ENCODE peak calls at places on chromosomes 6 and 20, in nine cellular contexts. O, Q, U, X, C, G, I, W and D are unnamed samples. For H3K4me1, the result is how much of the 10 kb centered on the place peaks cover.

GRCh38 chr20:63553933-63554290 is at the start of gene FNDC11:
- DNase-seq in O (no peak), Q (peak), U (no peak), X (no peak), C (no peak), G (no peak), I (peak), W (peak), D (peak)

GRCh38 chr6:75287424-75287823 is 2.8 kb upstream of the TMEM30A start:
- DNase-seq in O (no peak), Q (no peak), U (no peak), X (no peak), C (no peak), G (no peak), I (no peak), W (no peak), D (no peak)

GRCh38 chr20:48051810-48052491 is 266.7 kb upstream of the SULF2 start:
- DNase-seq in O (no peak), Q (no peak), U (no peak), X (no peak), C (no peak), G (no peak), I (no peak), W (no peak), D (no peak)

GRCh38 chr20:6265204-6265904 is 142.5 kb upstream of the FERMT1 start:
- DNase-seq in O (no peak), Q (no peak), U (no peak), X (no peak), C (peak), G (no peak), I (peak), W (no peak), D (no peak)

GRCh38 chr6:113596907-113597583 is 260.1 kb upstream of the MARCKS start:
- DNase-seq in O (peak), Q (no peak), U (no peak), X (no peak), C (no peak), G (no peak), I (peak), W (no peak), D (no peak)

GRCh38 chr6:119090256-119090655 is 11.8 kb upstream of the FAM184A start:
- DNase-seq in O (no peak), Q (no peak), U (no peak), X (no peak), C (no peak), G (no peak), I (peak), W (no peak), D (no peak)

GRCh38 chr20:48722002-48722731 is 105.6 kb downstream of the PREX1 start:
- DNase-seq in O (no peak), Q (no peak), U (no peak), X (peak), C (no peak), G (no peak), I (no peak), W (no peak), D (no peak)

GRCh38 chr6:161835426-161836029 is 561.7 kb upstream of the AGPAT4 start:
- DNase-seq in O (no peak), Q (no peak), U (no peak), X (no peak), C (no peak), G (no peak), I (no peak), W (no peak), D (no peak)

GRCh38 chr20:64079273-64080012 is at the start of gene RGS19:
- DNase-seq in O (peak), Q (peak), U (no peak), X (peak), C (peak), G (peak), I (peak), W (peak), D (peak)

GRCh38 chr6:128327890-128328289 is 192.5 kb downstream of the PTPRK start:
- DNase-seq in O (peak), Q (peak), U (no peak), X (no peak), C (peak), G (peak), I (peak), W (peak), D (no peak)

GRCh38 chr6:79056226-79056625 is 21.8 kb downstream of the PHIP start:
- DNase-seq in O (no peak), Q (no peak), U (no peak), X (no peak), C (no peak), G (no peak), I (no peak), W (no peak), D (no peak)

GRCh38 chr6:64988148-64988547 is 718.9 kb downstream of the EYS start:
- DNase-seq in O (no peak), Q (no peak), U (no peak), X (no peak), C (peak), G (no peak), I (no peak), W (no peak), D (no peak)

GRCh38 chr20:6660441-6660840 is 107.0 kb upstream of the BMP2 start:
- DNase-seq in O (peak), Q (no peak), U (no peak), X (no peak), C (no peak), G (peak), I (no peak), W (no peak), D (peak)

GRCh38 chr20:37918035-37918434 is 15.1 kb downstream of the VSTM2L start:
- DNase-seq in O (no peak), Q (no peak), U (no peak), X (no peak), C (no peak), G (no peak), I (no peak), W (no peak), D (no peak)

GRCh38 chr6:145736854-145737181 is 1.5 kb upstream of the EPM2A start:
- DNase-seq in O (peak), Q (no peak), U (no peak), X (no peak), C (no peak), G (no peak), I (peak), W (no peak), D (no peak)

GRCh38 chr20:37414133-37414532 is 68.2 kb downstream of the SRC start:
- DNase-seq in O (no peak), Q (no peak), U (no peak), X (no peak), C (no peak), G (peak), I (no peak), W (no peak), D (no peak)

GRCh38 chr20:22341508-22341907 is 242.9 kb downstream of the FOXA2 start:
- DNase-seq in O (no peak), Q (no peak), U (no peak), X (no peak), C (peak), G (no peak), I (no peak), W (no peak), D (no peak)

GRCh38 chr6:165811512-165811911 is 148.5 kb upstream of the PDE10A start:
- DNase-seq in O (no peak), Q (no peak), U (no peak), X (no peak), C (no peak), G (no peak), I (no peak), W (no peak), D (no peak)

GRCh38 chr6:130505808-130506207 is 140.0 kb downstream of the TMEM200A start:
- DNase-seq in O (no peak), Q (no peak), U (no peak), X (no peak), C (no peak), G (no peak), I (no peak), W (no peak), D (no peak)

GRCh38 chr20:9344080-9344920 is 170.1 kb upstream of the LAMP5 start:
- DNase-seq in O (no peak), Q (no peak), U (no peak), X (no peak), C (no peak), G (no peak), I (no peak), W (no peak), D (no peak)

GRCh38 chr20:50196248-50196647 is 5.6 kb downstream of the CEBPB start:
- DNase-seq in O (no peak), Q (no peak), U (no peak), X (no peak), C (peak), G (no peak), I (no peak), W (no peak), D (no peak)

GRCh38 chr6:328184-328670 is 35.9 kb downstream of the DUSP22 start:
- DNase-seq in O (no peak), Q (no peak), U (no peak), X (peak), C (no peak), G (no peak), I (no peak), W (no peak), D (no peak)

GRCh38 chr6:56343295-56343694 is 95.9 kb upstream of the COL21A1 start:
- DNase-seq in O (no peak), Q (no peak), U (no peak), X (no peak), C (no peak), G (no peak), I (no peak), W (no peak), D (no peak)

GRCh38 chr20:3277686-3278465 is 38.9 kb upstream of the SLC4A11 start:
- DNase-seq in O (no peak), Q (no peak), U (no peak), X (no peak), C (no peak), G (no peak), I (no peak), W (no peak), D (no peak)

GRCh38 chr20:3275966-3276365 is 37.0 kb upstream of the SLC4A11 start:
- DNase-seq in O (no peak), Q (no peak), U (no peak), X (no peak), C (no peak), G (no peak), I (no peak), W (no peak), D (no peak)

GRCh38 chr20:3273371-3273770 is 34.4 kb upstream of the SLC4A11 start:
- DNase-seq in O (no peak), Q (no peak), U (no peak), X (no peak), C (no peak), G (no peak), I (no peak), W (no peak), D (no peak)

GRCh38 chr20:3275064-3275935 is 36.3 kb upstream of the SLC4A11 start:
- DNase-seq in O (no peak), Q (no peak), U (no peak), X (no peak), C (no peak), G (no peak), I (no peak), W (no peak), D (no peak)

DNA sequence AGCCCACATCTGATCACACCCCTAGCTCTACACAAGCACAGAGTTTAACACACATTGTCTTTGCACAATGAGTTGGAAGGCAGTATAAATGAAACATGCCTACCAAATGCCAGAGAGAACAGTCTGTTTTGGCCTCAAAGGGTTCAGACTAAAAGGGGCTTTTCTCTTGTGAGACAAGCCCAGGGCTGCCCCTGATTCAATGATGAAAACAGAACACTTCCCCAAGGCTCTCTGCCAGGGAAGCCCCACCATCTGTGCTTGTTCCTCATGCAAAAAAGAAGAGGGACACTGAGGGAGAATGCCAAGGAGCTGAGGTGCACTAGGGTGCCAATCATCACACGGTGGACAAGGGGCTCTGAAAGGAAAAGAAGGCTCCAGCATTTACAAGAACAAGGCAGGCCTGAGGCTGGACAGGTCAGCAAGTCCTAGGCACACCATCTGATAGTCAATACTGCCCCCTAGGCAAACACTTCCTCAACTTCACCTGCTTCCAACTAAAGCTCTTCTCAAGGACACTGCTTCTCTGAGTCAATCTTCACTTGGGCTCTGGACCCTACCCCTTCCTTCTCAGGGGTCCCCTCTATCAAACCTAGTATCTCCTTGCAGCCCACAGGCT is 37.5 kb upstream of the SLC4A11 start:
- DNase-seq in O (peak), Q (no peak), U (no peak), X (no peak), C (peak), G (no peak), I (peak), W (peak), D (no peak)
- TF ChIP-seq CTCF in O (no peak), Q (no peak), U (no peak), X (no peak), C (peak), G (no peak), I (peak), W (peak), D (no peak)

DNA sequence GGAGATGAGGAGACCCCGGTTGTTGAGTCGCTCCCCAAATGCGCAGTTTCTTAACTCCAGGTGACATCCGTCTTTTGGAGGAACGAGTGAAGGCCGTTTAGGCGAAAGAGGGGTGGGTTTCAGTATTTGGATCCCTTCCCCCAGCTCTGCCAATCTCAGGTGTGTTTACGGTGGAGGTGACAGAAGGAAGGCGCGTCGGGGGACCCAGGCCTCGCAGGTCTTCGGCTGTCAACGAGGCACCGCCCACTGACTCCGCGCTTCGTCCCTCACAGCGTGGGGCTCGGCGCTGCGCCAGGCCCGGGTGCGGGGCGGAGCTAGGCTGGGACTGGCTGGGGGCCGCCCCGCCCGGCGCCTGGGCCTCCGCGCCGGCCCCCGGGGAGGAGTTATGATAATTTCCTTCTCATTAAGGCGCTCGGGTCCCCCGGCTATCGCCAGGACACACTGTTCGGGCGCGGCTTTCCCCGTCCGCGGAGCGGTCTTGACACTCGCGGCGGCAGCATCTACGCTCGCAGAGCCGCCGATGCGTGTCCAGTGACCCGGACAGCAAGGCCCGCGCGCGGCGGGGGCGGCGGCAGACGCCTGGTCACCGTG is at the start of gene TFAP2C:
- DNase-seq in O (peak), Q (no peak), U (peak), X (peak), C (peak), G (peak), I (peak), W (peak), D (peak)
- H3K27ac ChIP-seq in O (no peak), Q (no peak), U (peak), X (no peak), C (peak), G (no peak), I (no peak), W (no peak), D (peak)

DNA sequence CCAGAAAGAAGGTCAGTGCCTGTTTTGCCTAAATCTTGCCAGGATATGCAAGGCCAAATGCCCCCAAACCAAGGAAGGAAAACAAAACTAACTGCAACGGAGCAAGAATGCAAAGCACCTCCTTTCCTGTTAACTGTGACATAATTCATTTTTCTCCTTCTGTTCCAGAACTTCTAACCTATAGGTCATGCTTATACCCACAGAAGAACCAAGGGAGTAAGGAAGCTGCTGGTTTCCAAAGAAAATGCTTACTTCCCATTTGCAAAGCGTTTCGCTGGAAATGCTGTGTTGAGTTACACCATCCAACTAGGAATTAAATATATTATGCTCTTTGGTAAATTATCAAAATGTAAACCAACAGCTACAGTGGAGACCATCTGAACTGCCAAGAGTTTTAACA is 43.0 kb downstream of the ATXN1 start:
- DNase-seq in O (no peak), Q (no peak), U (no peak), X (no peak), C (no peak), G (no peak), I (no peak), W (no peak), D (no peak)
- H3K4me1 ChIP-seq in O (under half), Q (under half), U (half or more), X (under half), C (under half), G (under half), I (under half), W (under half), D (under half)

DNA sequence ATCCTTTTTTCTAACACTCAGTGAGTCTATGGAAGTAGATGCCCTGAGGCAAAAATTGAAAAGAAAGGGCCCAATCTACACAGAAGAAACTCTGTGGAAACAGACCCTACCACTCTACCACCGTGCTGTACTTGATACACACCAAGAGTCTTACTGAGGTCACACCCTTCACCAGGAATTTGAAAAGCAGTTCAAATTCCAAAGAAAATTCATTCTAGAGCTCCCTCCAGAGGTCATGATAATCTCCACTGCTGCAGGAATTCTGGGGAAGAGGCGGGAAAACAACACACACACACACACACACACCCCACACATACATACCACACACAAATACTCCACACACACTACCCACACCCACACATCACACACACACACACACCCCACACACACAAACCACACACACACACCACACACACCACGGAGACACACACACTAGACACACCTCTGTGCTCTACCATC is 336.8 kb downstream of the HDGFL1 start:
- DNase-seq in O (no peak), Q (no peak), U (no peak), X (no peak), C (peak), G (no peak), I (peak), W (no peak), D (no peak)
- TF ChIP-seq CTCF in O (no peak), Q (no peak), U (no peak), X (peak), C (no peak), G (no peak), I (peak), W (peak), D (peak)

DNA sequence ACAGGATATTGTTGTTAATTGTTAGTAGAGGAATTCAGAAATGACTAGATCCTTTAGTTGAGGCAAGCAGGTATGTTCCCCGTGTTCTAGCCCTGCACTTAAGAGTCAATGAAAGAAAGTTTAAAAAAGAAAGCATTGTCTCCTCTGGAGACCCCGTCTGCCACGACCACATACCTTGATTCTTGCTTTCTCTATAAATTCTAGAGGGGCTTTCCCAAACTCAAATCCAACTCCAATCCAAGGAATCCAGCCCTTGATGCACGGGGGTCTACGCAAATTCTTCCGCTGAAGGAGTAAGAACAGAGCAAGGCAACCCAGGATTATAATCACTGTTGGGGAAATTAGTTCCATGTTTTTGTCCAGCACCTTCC is 401 bp downstream of the CYP39A1 start:
- DNase-seq in O (no peak), Q (no peak), U (no peak), X (no peak), C (no peak), G (no peak), I (no peak), W (no peak), D (no peak)
- H3K27ac ChIP-seq in O (peak), Q (no peak), U (peak), X (peak), C (peak), G (peak), I (peak), W (no peak), D (peak)